ENCODE peak calls at places on chromosomes 3 and 15, in five cellular contexts. S is kidney tubule cell; Z is activated T-helper 1 cell treated with anti-CD3 and anti-CD28 coated beads, Interleukin-2, amount 50 U/mL, for 16 hours; G is head of caudate nucleus; K is occipital lobe. H is an unnamed sample.

GRCh38 chr3:20012164-20012563 is at the start of gene PP2D1:
- DNase-seq in Z (no peak), G (no peak), K (no peak), S (no peak), H (no peak)

GRCh38 chr3:29239377-29239776 is 41.5 kb upstream of the RBMS3 start:
- DNase-seq in S (peak; percentile 33), K (no peak), G (no peak), Z (no peak), H (no peak)

GRCh38 chr15:36364377-36364776 is 215.0 kb upstream of the CDIN1 start:
- DNase-seq in Z (no peak), S (no peak), G (no peak), K (no peak), H (no peak)

GRCh38 chr3:181660337-181660736 is 51.4 kb upstream of the SOX2 start:
- DNase-seq in G (no peak), K (no peak), Z (no peak), S (no peak), H (no peak)

GRCh38 chr3:136929984-136930671 is 27.7 kb upstream of the IL20RB start:
- DNase-seq in S (peak; percentile 29), K (no peak), G (peak; percentile 30), Z (no peak), H (no peak)

GRCh38 chr3:107674371-107674770 is 151.6 kb downstream of the BBX start:
- DNase-seq in S (peak; percentile 64), K (no peak), Z (no peak), G (no peak), H (no peak)

GRCh38 chr3:64575211-64575844 is 112.5 kb downstream of the ADAMTS9 start:
- DNase-seq in K (no peak), Z (no peak), G (no peak), S (peak; percentile 54), H (no peak)

GRCh38 chr3:61954097-61954528 is 392.7 kb downstream of the PTPRG start:
- DNase-seq in Z (no peak), S (no peak), K (no peak), G (no peak), H (no peak)

GRCh38 chr15:88690331-88690730 is 51.5 kb downstream of the ISG20 start:
- DNase-seq in G (peak; percentile 22), Z (no peak), K (peak; percentile 7), S (peak; percentile 10), H (no peak)

GRCh38 chr3:82938821-82939328 is 1177.4 kb upstream of the GBE1 start:
- DNase-seq in S (no peak), K (no peak), G (no peak), Z (no peak), H (no peak)

GRCh38 chr3:3801510-3801841 is 2.2 kb downstream of the LRRN1 start:
- DNase-seq in K (no peak), G (no peak), Z (no peak), S (no peak), H (no peak)

GRCh38 chr3:43923101-43923979 is 232.6 kb downstream of the ABHD5 start:
- DNase-seq in K (peak; percentile 52), G (no peak), S (no peak), Z (no peak), H (no peak)

GRCh38 chr3:3665546-3665945 is 133.7 kb upstream of the LRRN1 start:
- DNase-seq in K (no peak), G (no peak), S (peak; percentile 81), Z (no peak), H (no peak)

GRCh38 chr3:170726976-170727661 is 141.2 kb upstream of the SLC7A14 start:
- DNase-seq in S (peak; percentile 93), Z (no peak), G (no peak), K (no peak), H (no peak)

GRCh38 chr3:64268926-64269325 is 43.7 kb upstream of the PRICKLE2 start:
- DNase-seq in G (no peak), S (no peak), Z (no peak), K (no peak), H (no peak)

GRCh38 chr15:88484781-88485246 is 17.3 kb downstream of the MRPS11 start:
- DNase-seq in K (no peak), Z (no peak), G (no peak), S (no peak), H (no peak)

GRCh38 chr3:71039332-71039731 is 544.2 kb downstream of the FOXP1 start:
- DNase-seq in K (no peak), Z (no peak), G (no peak), S (no peak), H (no peak)

GRCh38 chr3:12689997-12690711 is 26.2 kb upstream of the RAF1 start:
- DNase-seq in Z (no peak), K (no peak), G (no peak), S (no peak), H (no peak)

GRCh38 chr3:185341616-185342457 is 21.1 kb upstream of the MAP3K13 start:
- DNase-seq in K (peak; percentile 61), G (no peak), S (peak; percentile 95), Z (no peak), H (no peak)